ENCODE peak calls at places on chromosome 7, in six cellular contexts. I is left ventricle myocardium inferior, G is GM20000, A is colonic mucosa, R is A549, T is mesothelial cell of epicardium. P is an unnamed sample.

GRCh38 chr7:63105978-63106377 is 892.7 kb upstream of the ZNF722 start:
- DNase-seq in I (no peak), G (no peak), A (no peak), R (no peak), T (no peak), P (no peak)

GRCh38 chr7:133961724-133962123 is 165.4 kb upstream of the LRGUK start:
- DNase-seq in I (no peak), G (no peak), A (no peak), R (no peak), T (no peak), P (no peak)

GRCh38 chr7:155337946-155338631 is 40.4 kb downstream of the INSIG1 start:
- DNase-seq in I (no peak), G (no peak), A (no peak), R (no peak), T (no peak), P (no peak)

GRCh38 chr7:118080947-118081346 is 103.0 kb upstream of the LSM8 start:
- DNase-seq in I (no peak), G (peak; percentile 37), A (peak; percentile 25), R (peak; percentile 57), T (no peak), P (peak; percentile 29)

GRCh38 chr7:38291650-38292049 is 18.2 kb upstream of the TARP start:
- DNase-seq in I (no peak), G (no peak), A (no peak), R (no peak), T (no peak), P (no peak)

GRCh38 chr7:74449144-74449543 is 4.6 kb upstream of the GTF2IRD1 start:
- DNase-seq in I (no peak), G (no peak), A (no peak), R (no peak), T (no peak), P (no peak)

GRCh38 chr7:127392182-127392565 is 334 bp downstream of the ZNF800 start:
- DNase-seq in I (peak; percentile 59), G (peak; percentile 78), A (peak; percentile 42), R (peak; percentile 82), T (no peak), P (no peak)

GRCh38 chr7:147088916-147089315 is 972.3 kb downstream of the CNTNAP2 start:
- DNase-seq in I (no peak), G (no peak), A (no peak), R (no peak), T (no peak), P (no peak)

GRCh38 chr7:78071821-78072590 is 273.4 kb downstream of the PHTF2 start:
- DNase-seq in I (no peak), G (no peak), A (no peak), R (no peak), T (no peak), P (no peak)

GRCh38 chr7:41536116-41536515 is 166.8 kb downstream of the INHBA start:
- DNase-seq in I (no peak), G (no peak), A (no peak), R (no peak), T (no peak), P (no peak)

GRCh38 chr7:80548790-80549530 is 37.1 kb upstream of the GNAT3 start:
- DNase-seq in I (no peak), G (no peak), A (no peak), R (no peak), T (no peak), P (no peak)

GRCh38 chr7:56079450-56080185 is 13.1 kb downstream of the PHKG1 start:
- DNase-seq in I (peak; percentile 86), G (no peak), A (peak; percentile 33), R (peak; percentile 40), T (no peak), P (no peak)

GRCh38 chr7:99789441-99790070 is 5.6 kb upstream of the CYP3A4 start:
- DNase-seq in I (no peak), G (no peak), A (no peak), R (no peak), T (no peak), P (no peak)

GRCh38 chr7:105003275-105003674 is 10.7 kb upstream of the KMT2E start:
- DNase-seq in I (no peak), G (no peak), A (no peak), R (peak; percentile 44), T (no peak), P (peak; percentile 53)

GRCh38 chr7:118214051-118214832 is 10.3 kb upstream of the ANKRD7 start:
- DNase-seq in I (peak; percentile 69), G (peak; percentile 83), A (peak; percentile 64), R (peak; percentile 80), T (no peak), P (no peak)

GRCh38 chr7:145511014-145511413 is 605.6 kb upstream of the CNTNAP2 start:
- DNase-seq in I (no peak), G (no peak), A (no peak), R (no peak), T (no peak), P (no peak)

GRCh38 chr7:31036941-31037340 is 15.2 kb upstream of the ADCYAP1R1 start:
- DNase-seq in I (no peak), G (no peak), A (no peak), R (no peak), T (no peak), P (no peak)

GRCh38 chr7:77843194-77843593 is 44.6 kb downstream of the PHTF2 start:
- DNase-seq in I (no peak), G (no peak), A (no peak), R (no peak), T (no peak), P (no peak)

GRCh38 chr7:2019693-2020511 is 212.8 kb downstream of the MAD1L1 start:
- DNase-seq in I (peak; percentile 77), G (peak; percentile 87), A (peak; percentile 47), R (no peak), T (peak; percentile 15), P (no peak)

GRCh38 chr7:78149787-78150186 is 351.2 kb downstream of the PHTF2 start:
- DNase-seq in I (no peak), G (no peak), A (no peak), R (no peak), T (no peak), P (no peak)

GRCh38 chr7:154817224-154817896 is 185.6 kb downstream of the PAXIP1 start:
- DNase-seq in I (no peak), G (no peak), A (no peak), R (peak; percentile 5), T (no peak), P (no peak)

GRCh38 chr7:95794917-95795515 is 22.7 kb downstream of the DYNC1I1 start:
- DNase-seq in I (no peak), G (no peak), A (no peak), R (peak; percentile 58), T (no peak), P (no peak)

DNA sequence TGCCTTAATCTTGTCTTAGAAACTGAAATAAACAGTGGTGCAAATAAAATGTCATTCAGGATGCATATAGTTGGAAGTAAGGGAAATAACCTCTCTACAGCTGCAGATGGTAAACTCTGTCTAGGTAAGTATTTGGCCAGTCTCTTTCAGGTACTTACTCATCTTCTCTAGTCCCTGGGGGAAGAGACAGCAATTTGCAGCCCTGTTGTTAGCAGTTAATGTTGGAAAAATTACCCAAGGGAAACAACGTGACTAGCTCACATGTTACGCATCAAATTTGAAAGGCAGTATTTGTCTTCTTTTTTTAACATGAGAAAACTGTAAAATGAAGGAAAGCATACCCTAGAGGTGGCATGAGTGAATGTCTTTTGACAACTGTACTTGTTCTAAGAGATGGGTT is 3.2 kb upstream of the HUS1 start:
- DNase-seq in I (no peak), G (no peak), A (no peak), R (peak; percentile 11), T (no peak), P (no peak)
- TF ChIP-seq CTCF in I (no peak), G (no peak), A (no peak), R (no peak), T (no peak), P (no peak)

GRCh38 chr7:20197837-20198236 is 19.3 kb downstream of the MACC1 start:
- DNase-seq in I (no peak), G (no peak), A (no peak), R (peak; percentile 7), T (no peak), P (no peak)
- TF ChIP-seq CTCF in I (peak; percentile 35), G (peak; percentile 28), A (peak; percentile 31), R (no peak), T (peak; percentile 37), P (no peak)

DNA sequence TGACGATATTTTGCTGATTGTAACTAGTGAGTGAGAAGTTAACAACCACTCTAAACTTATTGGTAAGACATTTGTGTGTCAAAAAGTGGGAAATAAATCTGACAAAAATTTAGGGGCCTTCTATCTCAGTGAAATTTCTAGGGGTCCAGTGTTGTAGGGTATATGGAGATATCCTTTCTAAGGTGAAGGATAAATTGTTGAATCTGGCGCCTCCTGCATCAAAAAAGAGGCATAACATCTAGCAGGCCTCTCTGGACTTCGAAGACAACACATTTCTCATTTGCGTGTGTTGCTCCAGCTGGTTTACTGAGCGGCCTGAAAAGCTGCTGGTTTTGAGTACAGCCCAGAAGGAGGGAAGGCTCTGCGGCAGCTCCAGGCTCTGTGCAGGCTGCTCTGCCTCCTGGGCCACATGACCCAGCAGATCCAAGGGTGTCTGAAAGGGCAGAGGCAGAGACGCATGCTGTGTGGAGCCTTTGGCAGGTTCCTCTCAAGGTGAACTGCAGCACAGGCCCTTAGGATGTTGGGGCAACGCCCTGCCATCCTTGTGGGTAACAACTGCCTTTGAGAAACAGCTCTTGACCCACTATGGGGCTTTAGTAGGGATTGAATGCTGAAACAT is 72.4 kb downstream of the LMBR1 start:
- DNase-seq in I (no peak), G (no peak), A (no peak), R (no peak), T (no peak), P (no peak)
- TF ChIP-seq CTCF in I (peak; percentile 21), G (peak; percentile 25), A (no peak), R (no peak), T (peak; percentile 28), P (no peak)

GRCh38 chr7:132164558-132165130 is 411.6 kb downstream of the PLXNA4 start:
- DNase-seq in I (no peak), G (no peak), A (no peak), R (no peak), T (no peak), P (no peak)
- TF ChIP-seq CTCF in I (no peak), G (no peak), A (no peak), R (no peak), T (no peak), P (no peak)

GRCh38 chr7:35839860-35840854 is 39.3 kb downstream of the SEPTIN7 start:
- DNase-seq in I (no peak), G (no peak), A (no peak), R (peak; percentile 9), T (no peak), P (no peak)
- TF ChIP-seq CTCF in I (no peak), G (no peak), A (no peak), R (no peak), T (no peak), P (no peak)

DNA sequence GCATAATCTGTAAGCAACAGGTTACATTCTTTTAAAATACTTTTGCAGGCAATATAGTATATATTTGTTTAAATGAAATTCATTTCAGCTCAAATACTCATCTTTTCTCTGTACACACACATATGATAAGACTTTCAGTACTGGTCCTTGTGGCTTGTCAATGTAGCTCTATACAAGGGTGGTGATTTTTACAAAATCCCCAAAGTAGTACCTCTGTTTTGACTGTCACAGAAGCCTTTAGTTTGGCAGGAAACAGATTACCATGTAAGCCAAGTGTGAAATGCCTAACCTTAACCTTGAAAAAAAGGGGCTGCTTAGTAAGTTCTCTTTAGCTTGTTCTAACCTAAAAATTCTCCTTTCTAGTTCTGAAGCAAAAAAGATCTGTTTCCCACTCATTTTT is 87.9 kb downstream of the KCND2 start:
- DNase-seq in I (no peak), G (peak; percentile 24), A (no peak), R (no peak), T (no peak), P (no peak)
- TF ChIP-seq CTCF in I (no peak), G (no peak), A (no peak), R (no peak), T (no peak), P (no peak)